ENCODE peak calls at places on chromosomes 3 and 15, in six cellular contexts. A, O, R, U, K and W are unnamed samples. For H3K27me3, the result is how much of the 10 kb centered on the place peaks cover.

GRCh38 chr3:98596902-98597500 is 3.6 kb upstream of the CPOX start:
- DNase-seq in A (peak), O (peak), R (no peak), U (no peak), K (peak), W (peak)

GRCh38 chr3:78690806-78691205 is 1077.0 kb downstream of the ROBO1 start:
- DNase-seq in A (no peak), O (no peak), R (no peak), U (no peak), K (no peak), W (no peak)

GRCh38 chr3:11810276-11810675 is 36.4 kb downstream of the TAMM41 start:
- DNase-seq in A (no peak), O (no peak), R (no peak), U (no peak), K (no peak), W (no peak)

GRCh38 chr3:111210003-111210699 is 138.5 kb downstream of the NECTIN3 start:
- DNase-seq in A (no peak), O (no peak), R (no peak), U (no peak), K (no peak), W (peak)

GRCh38 chr15:78177447-78177873 is 28.3 kb downstream of the IDH3A start:
- DNase-seq in A (peak), O (peak), R (peak), U (peak), K (peak), W (peak)

GRCh38 chr3:181317521-181317920 is 328.0 kb upstream of the DNAJC19 start:
- DNase-seq in A (no peak), O (no peak), R (no peak), U (no peak), K (no peak), W (peak)

GRCh38 chr3:100155105-100155504 is 40.8 kb upstream of the FILIP1L start:
- DNase-seq in A (no peak), O (no peak), R (no peak), U (no peak), K (no peak), W (no peak)

GRCh38 chr3:79810101-79810500 is 42.3 kb upstream of the ROBO1 start:
- DNase-seq in A (no peak), O (no peak), R (no peak), U (no peak), K (no peak), W (no peak)

GRCh38 chr15:74552761-74553441 is 11.9 kb downstream of the ARID3B start:
- DNase-seq in A (peak), O (no peak), R (no peak), U (no peak), K (no peak), W (no peak)

GRCh38 chr3:195038161-195038560 is 232.8 kb downstream of the XXYLT1 start:
- DNase-seq in A (no peak), O (no peak), R (no peak), U (no peak), K (no peak), W (no peak)

GRCh38 chr3:195039180-195039843 is 231.6 kb downstream of the XXYLT1 start:
- DNase-seq in A (no peak), O (no peak), R (no peak), U (no peak), K (no peak), W (no peak)

GRCh38 chr3:195041871-195042740 is 228.9 kb downstream of the XXYLT1 start:
- DNase-seq in A (no peak), O (no peak), R (no peak), U (no peak), K (peak), W (no peak)

GRCh38 chr3:195040773-195041520 is 230.0 kb downstream of the XXYLT1 start:
- DNase-seq in A (no peak), O (peak), R (no peak), U (no peak), K (no peak), W (no peak)

DNA sequence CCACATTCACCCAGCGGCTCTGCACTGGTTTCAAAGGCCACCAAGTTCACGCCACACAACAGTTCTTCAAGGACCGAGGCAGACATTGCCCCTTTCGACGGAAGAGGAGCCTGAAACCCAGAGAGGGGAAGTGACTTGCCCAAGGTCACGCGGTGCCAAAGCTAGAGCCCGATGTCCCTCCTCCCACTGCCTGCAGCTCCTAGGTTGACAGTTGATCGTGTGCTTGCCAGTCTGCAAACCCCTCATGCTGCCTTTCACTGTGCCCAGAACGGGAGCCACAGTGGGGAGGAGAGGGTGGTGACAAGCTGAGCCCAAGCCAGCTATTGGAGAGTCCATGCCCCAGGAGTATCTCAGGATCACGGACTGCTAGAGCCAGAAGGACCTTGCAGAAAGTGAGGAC is 230.9 kb downstream of the XXYLT1 start:
- DNase-seq in A (no peak), O (no peak), R (peak), U (peak), K (no peak), W (no peak)
- H3K27me3 ChIP-seq in A (under half), O (under half), R (under half), U (under half), K (under half), W (under half)

GRCh38 chr3:191492601-191493000 is 31.6 kb downstream of the PYDC2 start:
- DNase-seq in A (no peak), O (no peak), R (no peak), U (no peak), K (no peak), W (peak)
- H3K27me3 ChIP-seq in A (under half), O (under half), R (under half), U (under half), K (under half), W (under half)

DNA sequence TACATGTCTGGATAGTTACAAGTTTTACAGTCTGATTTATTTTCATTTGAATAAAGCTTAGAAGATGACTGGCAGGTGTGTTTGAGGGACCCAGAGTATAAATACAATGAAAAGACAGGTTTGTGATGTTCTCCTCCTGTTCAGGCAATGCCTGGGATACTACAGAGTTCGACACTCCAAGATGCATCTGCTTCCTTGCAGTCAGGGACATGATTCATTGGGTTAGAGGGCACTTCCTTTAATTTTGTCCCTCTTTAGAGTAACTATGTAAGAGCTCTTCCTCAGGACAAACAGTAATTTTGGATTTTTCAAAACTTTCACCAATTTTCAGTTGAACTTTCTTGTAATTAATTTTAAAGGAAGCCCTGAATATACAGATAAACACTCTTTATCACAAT is 102.0 kb downstream of the LMLN start:
- DNase-seq in A (no peak), O (no peak), R (no peak), U (no peak), K (no peak), W (no peak)
- H3K27me3 ChIP-seq in A (under half), O (under half), R (under half), U (under half), K (under half), W (under half)

GRCh38 chr3:137761099-137761562 is 3.0 kb upstream of the SOX14 start:
- DNase-seq in A (no peak), O (no peak), R (no peak), U (no peak), K (no peak), W (no peak)
- H3K27me3 ChIP-seq in A (under half), O (under half), R (half or more), U (under half), K (half or more), W (half or more)

GRCh38 chr3:132033471-132033870 is 1.3 kb downstream of the CPNE4 start:
- DNase-seq in A (no peak), O (no peak), R (no peak), U (no peak), K (no peak), W (no peak)
- H3K27me3 ChIP-seq in A (under half), O (under half), R (half or more), U (under half), K (under half), W (under half)

GRCh38 chr3:146129750-146130149 is 31.2 kb downstream of the PLOD2 start:
- DNase-seq in A (no peak), O (no peak), R (no peak), U (no peak), K (no peak), W (no peak)

GRCh38 chr3:146133436-146133835 is 27.5 kb downstream of the PLOD2 start:
- DNase-seq in A (no peak), O (no peak), R (no peak), U (no peak), K (no peak), W (no peak)

GRCh38 chr3:146131616-146132410 is 29.2 kb downstream of the PLOD2 start:
- DNase-seq in A (no peak), O (no peak), R (no peak), U (no peak), K (no peak), W (no peak)

GRCh38 chr3:146128939-146129338 is 32.0 kb downstream of the PLOD2 start:
- DNase-seq in A (no peak), O (no peak), R (no peak), U (no peak), K (no peak), W (no peak)

DNA sequence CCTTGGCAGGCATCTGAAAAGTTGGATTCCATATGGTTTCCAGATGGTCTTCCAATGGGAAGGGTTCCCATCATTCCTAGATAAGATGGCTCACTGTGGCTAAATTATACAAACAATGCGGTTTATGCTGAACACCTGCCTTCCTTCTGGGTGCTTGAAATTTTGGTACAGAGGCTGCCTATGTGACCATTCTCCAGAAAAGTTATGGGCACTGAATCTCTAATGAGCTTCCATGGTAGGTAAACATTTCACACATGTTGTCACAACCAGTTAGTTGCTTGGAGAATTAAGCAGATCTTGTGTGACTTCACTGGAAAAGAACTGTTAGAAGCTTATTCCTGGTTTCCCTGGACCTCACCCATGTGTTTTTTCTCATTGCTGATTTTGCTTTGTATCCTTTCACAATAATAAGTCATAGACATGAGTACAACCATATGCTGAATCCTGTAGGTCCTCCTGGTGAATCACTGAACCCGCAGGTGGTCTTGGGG is 30.1 kb downstream of the PLOD2 start:
- DNase-seq in A (no peak), O (no peak), R (no peak), U (no peak), K (no peak), W (no peak)
- H3K27me3 ChIP-seq in A (under half), O (under half), R (under half), U (under half), K (under half), W (under half)

DNA sequence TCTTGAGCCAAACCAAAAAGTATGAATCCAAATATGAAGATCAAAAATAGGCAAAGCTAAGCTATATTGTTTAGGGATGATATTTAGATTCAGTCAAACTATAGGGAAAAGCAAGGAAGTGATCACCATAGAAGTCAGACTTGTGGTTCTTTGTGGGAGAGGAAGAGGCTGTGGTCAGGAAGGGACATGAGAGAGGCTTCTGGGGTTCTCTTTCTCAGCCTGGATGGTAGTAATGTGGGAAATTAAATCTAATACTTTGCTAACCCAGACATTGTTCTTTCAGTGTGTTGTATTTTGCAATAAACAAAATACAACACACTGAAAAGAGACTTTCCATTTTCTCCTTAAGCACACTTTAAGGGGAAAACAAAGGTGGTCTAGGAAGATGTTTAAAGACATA is 3.1 kb downstream of the CX3CR1 start:
- DNase-seq in A (no peak), O (no peak), R (no peak), U (no peak), K (no peak), W (no peak)
- H3K27me3 ChIP-seq in A (under half), O (under half), R (under half), U (under half), K (under half), W (under half)

GRCh38 chr3:184556502-184557347 is 4.9 kb upstream of the EPHB3 start:
- DNase-seq in A (peak), O (no peak), R (no peak), U (no peak), K (no peak), W (no peak)
- H3K27me3 ChIP-seq in A (under half), O (under half), R (half or more), U (under half), K (under half), W (under half)